ENCODE peak calls at places on chromosomes 4 and X, in four cellular contexts. One of them, this sample, is unnamed.

GRCh38 chr4:8725071-8725841 is 132.7 kb downstream of the CPZ start:
- DNase-seq in memory B cell: no peak
- DNase-seq in SK-N-SH: peak
- DNase-seq in mucosa of descending colon: no peak
- DNase-seq in this sample: no peak

GRCh38 chr4:105637409-105638258 is 70.9 kb downstream of the INTS12 start:
- DNase-seq in memory B cell: peak
- DNase-seq in mucosa of descending colon: peak
- DNase-seq in SK-N-SH: peak
- DNase-seq in this sample: peak

GRCh38 chrX:133984857-133985163 is 584 bp downstream of the GPC3 start:
- DNase-seq in memory B cell: no peak
- DNase-seq in mucosa of descending colon: no peak
- DNase-seq in SK-N-SH: no peak
- DNase-seq in this sample: no peak

GRCh38 chrX:12973561-12974216 is 1.2 kb upstream of the TMSB4X start:
- DNase-seq in memory B cell: peak
- DNase-seq in SK-N-SH: no peak
- DNase-seq in mucosa of descending colon: peak
- DNase-seq in this sample: no peak

GRCh38 chrX:133661962-133662839 is 246.9 kb upstream of the GPC4 start:
- DNase-seq in mucosa of descending colon: no peak
- DNase-seq in SK-N-SH: no peak
- DNase-seq in memory B cell: no peak
- DNase-seq in this sample: no peak

GRCh38 chrX:51975360-51975759 is 81.9 kb downstream of the MAGED1 start:
- DNase-seq in memory B cell: no peak
- DNase-seq in mucosa of descending colon: no peak
- DNase-seq in SK-N-SH: no peak
- DNase-seq in this sample: no peak

GRCh38 chr4:110586137-110586850 is 36.6 kb downstream of the PITX2 start:
- DNase-seq in memory B cell: no peak
- DNase-seq in SK-N-SH: peak
- DNase-seq in mucosa of descending colon: no peak
- DNase-seq in this sample: peak

GRCh38 chr4:132333723-132334045 is 815.4 kb upstream of the PCDH10 start:
- DNase-seq in memory B cell: no peak
- DNase-seq in SK-N-SH: no peak
- DNase-seq in mucosa of descending colon: no peak
- DNase-seq in this sample: no peak

GRCh38 chrX:83469551-83469950 is 38.5 kb upstream of the POU3F4 start:
- DNase-seq in memory B cell: no peak
- DNase-seq in SK-N-SH: peak
- DNase-seq in mucosa of descending colon: peak
- DNase-seq in this sample: peak

GRCh38 chrX:43002526-43003203 is 224.7 kb upstream of the PPP1R2C start:
- DNase-seq in mucosa of descending colon: no peak
- DNase-seq in SK-N-SH: no peak
- DNase-seq in memory B cell: no peak
- DNase-seq in this sample: no peak

This sample was measured in HEK293T.